ENCODE peak calls at places on chromosomes 11 and 22, in eight cellular contexts. D is adrenal gland; P is ELR; A is hypothalamus; M is activated naive CD8-positive, alpha-beta T cell treated with anti-CD3 and anti-CD28 coated beads for 36 hours; E is adipocyte; Y is GDM1; G is GM03348. I is an unnamed sample.

GRCh38 chr22:46738961-46739870 is 1.2 kb upstream of the CERK start:
- DNase-seq in D (no peak), P (peak), A (no peak), M (peak), E (peak), Y (no peak), G (no peak), I (peak)

GRCh38 chr11:116697011-116697410 is 75.8 kb downstream of the BUD13 start:
- DNase-seq in D (no peak), P (no peak), A (no peak), M (no peak), E (no peak), Y (no peak), G (no peak), I (no peak)

GRCh38 chr11:69409812-69410645 is 71.4 kb upstream of the LINC01488 start:
- DNase-seq in D (no peak), P (no peak), A (no peak), M (no peak), E (no peak), Y (peak), G (no peak), I (peak)

GRCh38 chr11:76173663-76174062 is 32.6 kb downstream of the WNT11 start:
- DNase-seq in D (no peak), P (no peak), A (no peak), M (no peak), E (no peak), Y (no peak), G (no peak), I (no peak)

GRCh38 chr11:121132211-121132976 is 31.4 kb downstream of the TECTA start:
- DNase-seq in D (no peak), P (peak), A (no peak), M (no peak), E (no peak), Y (no peak), G (no peak), I (peak)

GRCh38 chr11:34633990-34634725 is 13.3 kb downstream of the EHF start:
- DNase-seq in D (no peak), P (peak), A (no peak), M (no peak), E (peak), Y (no peak), G (peak), I (peak)

GRCh38 chr11:79419120-79419519 is 21.7 kb downstream of the TENM4 start:
- DNase-seq in D (peak), P (peak), A (no peak), M (no peak), E (no peak), Y (no peak), G (peak), I (peak)

GRCh38 chr11:123681007-123681406 is 26.6 kb upstream of the SCN3B start:
- DNase-seq in D (no peak), P (no peak), A (no peak), M (no peak), E (no peak), Y (no peak), G (no peak), I (no peak)

GRCh38 chr11:97833412-97833811 is 1187.3 kb upstream of the CNTN5 start:
- DNase-seq in D (no peak), P (no peak), A (no peak), M (no peak), E (no peak), Y (no peak), G (no peak), I (no peak)

GRCh38 chr11:102186836-102187235 is 76.6 kb downstream of the YAP1 start:
- DNase-seq in D (no peak), P (no peak), A (no peak), M (no peak), E (peak), Y (no peak), G (peak), I (no peak)

GRCh38 chr11:83222499-83222898 is 29.0 kb downstream of the ANKRD42 start:
- DNase-seq in D (no peak), P (peak), A (no peak), M (no peak), E (no peak), Y (no peak), G (no peak), I (peak)

GRCh38 chr11:19162946-19163345 is 38.8 kb downstream of the CSRP3 start:
- DNase-seq in D (no peak), P (no peak), A (no peak), M (no peak), E (no peak), Y (no peak), G (no peak), I (no peak)

GRCh38 chr11:84865257-84865656 is 761.9 kb downstream of the DLG2 start:
- DNase-seq in D (no peak), P (peak), A (no peak), M (no peak), E (no peak), Y (no peak), G (no peak), I (no peak)

GRCh38 chr11:47388697-47389576 is 10.6 kb upstream of the SPI1 start:
- DNase-seq in D (no peak), P (no peak), A (no peak), M (no peak), E (no peak), Y (no peak), G (no peak), I (peak)

GRCh38 chr11:92180664-92181251 is 43.9 kb upstream of the FAT3 start:
- DNase-seq in D (no peak), P (no peak), A (no peak), M (no peak), E (no peak), Y (no peak), G (peak), I (no peak)

GRCh38 chr22:50207383-50208031 is 6.7 kb downstream of the SELENOO start:
- DNase-seq in D (no peak), P (no peak), A (no peak), M (no peak), E (no peak), Y (no peak), G (no peak), I (peak)

GRCh38 chr22:46303347-46303965 is 6.8 kb downstream of the GTSE1 start:
- DNase-seq in D (no peak), P (peak), A (no peak), M (no peak), E (peak), Y (no peak), G (peak), I (peak)

GRCh38 chr22:44805663-44806062 is 53.3 kb downstream of the ARHGAP8 start:
- DNase-seq in D (no peak), P (no peak), A (no peak), M (no peak), E (no peak), Y (no peak), G (no peak), I (peak)

GRCh38 chr11:69166186-69167115 is 10.7 kb downstream of the SMIM38 start:
- DNase-seq in D (peak), P (peak), A (no peak), M (peak), E (peak), Y (peak), G (peak), I (peak)

GRCh38 chr11:44611687-44612437 is 46.4 kb downstream of the CD82 start:
- DNase-seq in D (no peak), P (no peak), A (no peak), M (peak), E (no peak), Y (peak), G (no peak), I (peak)